ENCODE peak calls at places on chromosomes 16 and 17, in ten cellular contexts. X, Q, C, H, F, A, P, G, E and Y are unnamed samples.
A peak's percentile ranks its signal among the peaks of the same experiment; 100 is the strongest.

GRCh38 chr17:80204626-80205468 is 15.3 kb downstream of the SGSH start:
- DNase-seq in Q (no peak), F (no peak), G (no peak), H (no peak), E (no peak), C (no peak), X (no peak), P (no peak), A (no peak), Y (no peak)

GRCh38 chr17:50087246-50087911 is 7.8 kb upstream of the PDK2 start:
- DNase-seq in A (peak; percentile 57), E (peak; percentile 71), X (peak; percentile 74), P (peak; percentile 66), Q (no peak), H (no peak), G (peak; percentile 79), C (peak; percentile 87), F (peak; percentile 79), Y (peak; percentile 50)

GRCh38 chr17:17702821-17703607 is 21.8 kb downstream of the RAI1 start:
- DNase-seq in H (no peak), A (no peak), F (no peak), C (peak; percentile 63), P (no peak), Q (no peak), E (no peak), X (peak; percentile 61), G (no peak), Y (no peak)

GRCh38 chr17:51347851-51348584 is 87.7 kb downstream of the UTP18 start:
- DNase-seq in F (no peak), A (no peak), C (no peak), E (no peak), H (no peak), P (no peak), Q (no peak), G (no peak), X (no peak), Y (no peak)

GRCh38 chr16:84477661-84478060 is 26.8 kb downstream of the MEAK7 start:
- DNase-seq in Q (no peak), A (no peak), C (no peak), H (no peak), P (no peak), E (no peak), X (no peak), F (peak; percentile 17), G (no peak), Y (no peak)

GRCh38 chr16:5738586-5738985 is 641.0 kb upstream of the EEF2KMT start:
- DNase-seq in E (no peak), F (no peak), X (no peak), A (no peak), Q (no peak), H (no peak), C (no peak), G (no peak), P (no peak), Y (no peak)

GRCh38 chr16:10665166-10665565 is 29.6 kb downstream of the TEKT5 start:
- DNase-seq in F (no peak), H (no peak), C (no peak), X (no peak), G (no peak), P (no peak), A (no peak), E (no peak), Q (no peak), Y (no peak)

GRCh38 chr17:58577696-58578095 is 63.3 kb upstream of the MTMR4 start:
- DNase-seq in A (peak; percentile 77), E (peak; percentile 46), C (peak; percentile 70), X (peak; percentile 37), G (peak; percentile 86), H (peak; percentile 24), P (peak; percentile 30), Q (no peak), F (peak; percentile 34), Y (peak; percentile 84)

GRCh38 chr16:3274490-3274889 is 8.8 kb upstream of the ZNF263 start:
- DNase-seq in G (peak; percentile 7), E (no peak), C (no peak), Q (no peak), F (no peak), P (no peak), A (no peak), H (no peak), X (no peak), Y (peak; percentile 20)

GRCh38 chr17:77429985-77430752 is 289.4 kb downstream of the SEC14L1 start:
- DNase-seq in X (peak; percentile 99), Q (peak; percentile 91), A (peak; percentile 48), E (peak; percentile 94), C (peak; percentile 88), P (peak; percentile 87), G (peak; percentile 94), F (peak; percentile 85), H (peak; percentile 66), Y (peak; percentile 71)

GRCh38 chr16:88687254-88687576 is 908 bp upstream of the SNAI3 start:
- DNase-seq in H (no peak), G (no peak), A (no peak), X (no peak), E (no peak), F (no peak), Q (no peak), P (no peak), C (no peak), Y (no peak)

GRCh38 chr17:50280068-50280467 is 5.8 kb downstream of the TMEM92 start:
- DNase-seq in A (no peak), Q (no peak), P (no peak), X (no peak), E (no peak), C (no peak), H (no peak), G (no peak), F (no peak), Y (no peak)

GRCh38 chr17:30600830-30601494 is 123.8 kb downstream of the GOSR1 start:
- DNase-seq in E (no peak), A (no peak), H (no peak), Q (no peak), P (peak; percentile 38), F (no peak), X (peak; percentile 18), C (peak; percentile 58), G (peak; percentile 58), Y (peak; percentile 18)

GRCh38 chr17:28950017-28950751 is 1.1 kb downstream of the PHF12 start:
- DNase-seq in C (peak; percentile 64), Q (no peak), F (peak; percentile 39), X (peak; percentile 40), P (peak; percentile 64), G (peak; percentile 76), H (no peak), E (peak; percentile 64), A (no peak), Y (peak; percentile 31)

DNA sequence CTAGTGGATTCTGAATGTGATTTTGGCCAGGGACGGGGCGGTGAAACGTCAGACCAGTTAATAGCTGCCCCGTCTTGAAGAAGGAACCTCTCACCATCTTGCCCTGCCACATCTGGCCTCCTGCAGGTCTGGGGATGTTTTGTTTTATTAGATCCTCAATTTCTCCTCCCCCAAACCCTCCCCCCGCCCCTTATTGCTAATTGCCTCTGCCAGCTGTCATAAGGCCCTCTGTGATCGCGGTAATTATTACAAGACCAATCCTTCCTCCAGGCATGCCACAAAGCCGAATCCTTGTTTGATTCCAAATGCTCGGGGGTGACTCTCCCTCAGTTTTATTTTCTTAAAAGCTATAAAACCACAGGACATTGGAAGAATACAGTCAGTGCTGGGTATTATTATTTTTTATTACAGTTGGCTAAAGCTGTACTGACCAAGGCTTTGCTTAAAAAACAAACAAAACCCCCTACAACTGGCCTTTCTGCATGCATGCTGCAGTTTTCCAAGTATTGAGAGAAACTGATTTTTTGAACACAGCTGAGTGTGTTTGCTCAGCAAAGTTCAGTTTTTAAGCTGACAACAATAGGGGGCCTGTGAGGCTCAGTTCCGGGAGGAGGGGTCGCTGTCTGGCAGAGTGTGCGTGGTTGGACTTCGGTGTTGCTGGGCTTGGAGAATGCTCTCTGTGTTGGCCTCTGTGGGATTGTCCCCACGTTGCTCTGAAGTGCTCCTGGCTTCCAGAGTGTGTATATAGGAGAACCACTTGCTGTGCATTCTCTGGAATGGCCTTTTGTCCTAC is 1.7 kb downstream of the KSR1 start:
- DNase-seq in H (no peak), P (no peak), X (no peak), Q (no peak), E (no peak), F (no peak), C (no peak), A (no peak), G (peak; percentile 70), Y (no peak)
- TF ChIP-seq CTCF in H (no peak), P (no peak), X (no peak), Q (no peak), E (no peak), F (no peak), C (no peak), A (no peak), G (peak; percentile 24), Y (no peak)

GRCh38 chr17:36869856-36870617 is 67.2 kb upstream of the LHX1 start:
- DNase-seq in F (no peak), E (no peak), C (peak; percentile 75), X (peak; percentile 48), G (no peak), H (no peak), P (no peak), Q (no peak), A (no peak), Y (no peak)
- TF ChIP-seq CTCF in F (no peak), E (no peak), C (peak; percentile 25), X (no peak), G (no peak), H (no peak), P (no peak), Q (no peak), A (no peak), Y (no peak)

GRCh38 chr16:68381363-68381724 is 67.0 kb downstream of the SMPD3 start:
- DNase-seq in G (no peak), F (no peak), H (no peak), C (peak; percentile 30), E (no peak), Q (no peak), P (no peak), A (no peak), X (no peak), Y (no peak)

GRCh38 chr16:68380348-68380670 is 68.0 kb downstream of the SMPD3 start:
- DNase-seq in Q (no peak), E (peak; percentile 9), G (no peak), A (no peak), X (no peak), C (no peak), F (no peak), P (no peak), H (no peak), Y (no peak)

GRCh38 chr16:68380676-68381362 is 67.5 kb downstream of the SMPD3 start:
- DNase-seq in F (no peak), P (no peak), C (no peak), A (no peak), E (no peak), G (no peak), H (no peak), Q (no peak), X (no peak), Y (no peak)

GRCh38 chr16:68383858-68384257 is 64.5 kb downstream of the SMPD3 start:
- DNase-seq in F (no peak), E (no peak), X (no peak), G (no peak), H (no peak), A (no peak), Q (no peak), P (no peak), C (no peak), Y (no peak)

GRCh38 chr16:68382296-68382718 is 66.0 kb downstream of the SMPD3 start:
- DNase-seq in X (no peak), G (no peak), F (peak; percentile 51), H (no peak), Q (no peak), A (no peak), C (peak; percentile 27), P (no peak), E (no peak), Y (peak; percentile 54)
- TF ChIP-seq CTCF in X (peak; percentile 26), G (peak; percentile 45), F (peak; percentile 20), H (peak; percentile 40), Q (peak; percentile 17), A (peak; percentile 64), C (no peak), P (no peak), E (no peak), Y (peak; percentile 69)

GRCh38 chr17:43840814-43841213 is 6.2 kb upstream of the CD300LG start:
- DNase-seq in Q (no peak), H (no peak), C (peak; percentile 67), F (no peak), A (no peak), E (no peak), X (no peak), G (peak; percentile 47), P (no peak), Y (no peak)
- TF ChIP-seq CTCF in Q (peak; percentile 11), H (no peak), C (peak; percentile 38), F (no peak), A (peak; percentile 54), E (peak; percentile 14), X (peak; percentile 27), G (peak; percentile 54), P (no peak), Y (no peak)